ENCODE peak calls at places on chromosomes 3 and 15, in four cellular contexts. J is fibroblast of lung, C is suprapubic skin, Z is transverse colon. M is an unnamed sample.

GRCh38 chr3:157913751-157914150 is 192.5 kb downstream of the SHOX2 start:
- DNase-seq in J (peak; percentile 75), C (no peak), Z (no peak), M (no peak)

GRCh38 chr3:180679178-180680096 is at the start of gene CCDC39:
- DNase-seq in J (peak; percentile 57), C (no peak), Z (peak; percentile 72), M (peak; percentile 52)

GRCh38 chr3:20622304-20622703 is 436.3 kb upstream of the SGO1 start:
- DNase-seq in J (peak; percentile 26), C (no peak), Z (no peak), M (no peak)

GRCh38 chr15:75921732-75922703 is 18.3 kb downstream of the FBXO22 start:
- DNase-seq in J (peak; percentile 92), C (no peak), Z (peak; percentile 65), M (peak; percentile 36)

GRCh38 chr15:92627014-92627413 is 28.6 kb downstream of the FAM174B start:
- DNase-seq in J (no peak), C (no peak), Z (no peak), M (no peak)

GRCh38 chr3:146274833-146275232 is 23.9 kb upstream of the PLSCR4 start:
- DNase-seq in J (peak; percentile 94), C (no peak), Z (no peak), M (no peak)

GRCh38 chr3:149592758-149593240 is 65.0 kb downstream of the WWTR1 start:
- DNase-seq in J (no peak), C (no peak), Z (no peak), M (no peak)

GRCh38 chr15:66151809-66152208 is 101.7 kb downstream of the MEGF11 start:
- DNase-seq in J (no peak), C (no peak), Z (peak; percentile 18), M (no peak)

GRCh38 chr15:89108865-89109660 is 20.8 kb downstream of the ABHD2 start:
- DNase-seq in J (no peak), C (no peak), Z (no peak), M (no peak)

GRCh38 chr3:105606052-105606451 is 239.3 kb downstream of the ALCAM start:
- DNase-seq in J (peak; percentile 49), C (no peak), Z (no peak), M (peak; percentile 38)

GRCh38 chr15:43285609-43286037 is 18.9 kb upstream of the TGM5 start:
- DNase-seq in J (peak; percentile 71), C (no peak), Z (peak; percentile 39), M (peak; percentile 68)

GRCh38 chr15:48682949-48683651 is 37.6 kb upstream of the FBN1 start:
- DNase-seq in J (peak; percentile 91), C (no peak), Z (peak; percentile 26), M (no peak)

GRCh38 chr15:75185271-75186029 is 16.2 kb upstream of the C15orf39 start:
- DNase-seq in J (no peak), C (no peak), Z (no peak), M (no peak)

GRCh38 chr3:71441925-71442620 is 141.5 kb downstream of the FOXP1 start:
- DNase-seq in J (no peak), C (no peak), Z (no peak), M (no peak)

GRCh38 chr3:12159227-12159601 is 502 bp upstream of the TIMP4 start:
- DNase-seq in J (no peak), C (no peak), Z (no peak), M (no peak)

GRCh38 chr15:50353251-50353998 is 1.6 kb downstream of the GABPB1 start:
- DNase-seq in J (peak; percentile 95), C (no peak), Z (no peak), M (peak; percentile 73)

GRCh38 chr3:110493752-110494151 is 577.9 kb upstream of the NECTIN3 start:
- DNase-seq in J (no peak), C (no peak), Z (no peak), M (no peak)

GRCh38 chr3:110491413-110491812 is 580.2 kb upstream of the NECTIN3 start:
- DNase-seq in J (no peak), C (no peak), Z (no peak), M (no peak)

GRCh38 chr3:110485389-110485788 is 586.2 kb upstream of the NECTIN3 start:
- DNase-seq in J (no peak), C (no peak), Z (no peak), M (no peak)

DNA sequence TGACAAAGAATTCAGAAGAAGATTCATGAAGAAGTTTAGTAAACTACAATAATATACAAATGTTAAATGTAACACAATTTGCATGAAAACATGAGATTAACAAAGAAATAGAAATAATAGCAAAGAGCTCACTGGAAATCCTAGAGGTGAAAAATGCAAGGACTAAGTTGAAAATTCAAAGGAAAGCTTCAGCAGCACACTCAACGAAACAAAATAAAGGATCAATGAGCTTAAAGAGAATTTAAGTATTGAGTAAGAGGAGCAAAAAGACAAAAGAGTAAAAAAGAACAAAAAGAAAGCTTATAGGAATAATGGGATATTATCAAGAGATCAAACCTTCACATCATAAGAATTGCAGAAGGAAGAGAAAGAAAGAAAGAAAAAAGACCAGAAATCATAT is 583.8 kb upstream of the NECTIN3 start:
- DNase-seq in J (no peak), C (no peak), Z (no peak), M (no peak)
- H3K9me3 ChIP-seq in J (no peaks in the 10 kb centered on the region), C (peaks cover 9% of the 10 kb centered on the region), Z (peaks cover 14% of the 10 kb centered on the region), M (no peaks in the 10 kb centered on the region)

GRCh38 chr15:41554401-41554800 is 4.6 kb upstream of the TYRO3 start:
- DNase-seq in J (no peak), C (no peak), Z (no peak), M (no peak)
- H3K4me1 ChIP-seq in J (peaks cover 3% of the 10 kb centered on the region), C (peaks cover 16% of the 10 kb centered on the region), Z (peaks cover 10% of the 10 kb centered on the region), M (peaks cover 34% of the 10 kb centered on the region)

DNA sequence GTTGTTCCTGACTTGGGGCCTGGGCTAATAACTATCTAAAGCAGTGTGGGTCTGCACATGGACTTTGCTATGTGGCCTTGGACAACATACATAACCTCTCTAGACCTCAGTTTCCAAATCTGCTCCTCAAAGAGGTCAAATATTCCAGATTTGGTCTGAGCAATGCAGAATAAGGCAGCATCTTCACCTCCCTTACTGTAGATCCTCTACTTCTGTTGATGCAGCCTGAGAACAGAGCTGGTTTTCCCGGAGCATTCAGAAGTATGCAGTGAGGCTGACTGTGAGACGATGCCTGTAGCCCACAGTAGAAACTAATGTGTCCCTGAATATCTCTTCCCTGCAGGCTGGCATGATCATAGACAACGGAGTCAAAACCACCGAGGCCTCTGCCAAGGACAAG is 65.3 kb downstream of the MESD start:
- DNase-seq in J (no peak), C (no peak), Z (no peak), M (no peak)
- H3K4me3 ChIP-seq in J (no peak overlapping the region), C (no peak overlapping the region), Z (no peak overlapping the region), M (no peak overlapping the region)

GRCh38 chr3:60613769-60614303 is 637.4 kb downstream of the FHIT start:
- DNase-seq in J (no peak), C (no peak), Z (no peak), M (no peak)
- H3K9me3 ChIP-seq in J (no peaks in the 10 kb centered on the region), C (no peaks in the 10 kb centered on the region), Z (no peaks in the 10 kb centered on the region), M (no peaks in the 10 kb centered on the region)

DNA sequence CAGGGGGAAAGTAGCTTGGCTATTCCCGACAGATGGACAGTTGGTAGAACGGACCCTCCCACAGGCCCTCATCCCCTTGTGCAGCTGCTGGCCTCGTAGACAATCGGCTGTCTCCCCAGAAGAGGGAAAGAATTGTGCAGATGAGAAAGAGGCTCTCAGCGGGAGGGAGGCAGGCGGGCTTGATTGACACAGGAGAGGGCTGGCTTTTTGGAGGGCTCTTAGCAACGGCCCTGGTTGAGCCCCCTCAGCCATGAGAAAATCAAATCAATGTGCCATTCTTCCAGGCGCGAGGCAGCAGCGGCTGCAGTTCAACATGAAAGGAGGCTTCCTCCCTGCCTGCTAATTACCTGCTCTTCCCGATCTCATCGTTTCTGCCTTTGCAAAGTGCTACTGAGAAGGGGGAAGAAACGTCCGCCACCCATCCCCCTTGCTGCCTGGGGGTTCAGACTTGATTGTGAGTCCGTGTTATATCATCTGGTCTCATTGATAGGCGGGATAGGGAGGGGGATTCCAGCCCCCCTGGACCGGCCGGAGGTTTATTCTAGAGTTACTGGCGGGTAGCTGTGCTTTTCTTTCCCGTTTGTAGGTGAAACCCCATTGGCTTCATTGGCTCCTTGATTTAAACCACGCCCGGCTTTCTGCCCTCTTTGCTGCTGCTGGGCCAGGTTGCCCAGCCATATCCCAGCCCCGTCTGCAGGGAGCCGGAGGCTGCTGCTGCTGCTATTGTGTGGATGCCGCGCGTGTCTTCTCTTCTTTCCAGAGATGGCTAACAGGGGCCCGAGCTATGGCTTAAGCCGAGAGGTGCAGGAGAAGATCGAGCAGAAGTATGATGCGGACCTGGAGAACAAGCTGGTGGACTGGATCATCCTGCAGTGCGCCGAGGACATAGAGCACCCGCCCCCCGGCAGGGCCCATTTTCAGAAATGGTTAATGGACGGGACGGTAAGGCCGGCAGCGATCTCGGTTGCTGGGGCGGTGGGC is at the start of gene TAGLN3:
- DNase-seq in J (no peak), C (no peak), Z (peak; percentile 26), M (no peak)
- H3K4me1 ChIP-seq in J (no peaks in the 10 kb centered on the region), C (peaks cover 11% of the 10 kb centered on the region), Z (peaks cover 12% of the 10 kb centered on the region), M (peaks cover 5% of the 10 kb centered on the region)

GRCh38 chr15:97836003-97836402 is 124.5 kb upstream of the ARRDC4 start:
- DNase-seq in J (no peak), C (no peak), Z (no peak), M (no peak)
- H3K4me3 ChIP-seq in J (no peak overlapping the region), C (no peak overlapping the region), Z (no peak overlapping the region), M (no peak overlapping the region)

DNA sequence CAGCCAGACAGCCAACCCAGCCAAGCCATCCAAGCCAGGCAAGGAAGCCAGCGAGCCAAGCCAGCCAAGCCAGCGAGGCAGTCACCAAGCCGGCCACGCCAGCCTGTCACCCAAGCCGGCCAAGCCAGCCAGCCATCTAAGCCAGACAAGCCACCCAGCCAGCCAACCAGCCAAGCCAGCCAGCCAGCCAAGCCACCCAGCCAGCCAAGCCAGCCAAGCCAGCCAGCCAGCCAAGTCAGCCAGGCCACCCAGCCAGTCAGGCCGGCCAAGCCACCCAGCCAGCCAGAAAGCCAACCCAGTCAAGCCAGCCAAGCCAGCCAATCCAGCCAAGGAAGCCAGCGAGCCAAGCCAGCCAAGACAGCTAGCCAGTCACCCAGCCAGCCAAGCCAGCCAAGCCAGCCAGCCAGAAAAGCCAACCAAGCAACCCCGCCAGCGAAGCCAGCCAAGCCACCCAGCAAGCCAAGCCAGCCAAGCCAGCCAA is 201.2 kb downstream of the GOLGA6L6 start:
- DNase-seq in J (no peak), C (peak; percentile 98), Z (no peak), M (peak; percentile 77)
- H3K9me3 ChIP-seq in J (peaks cover 26% of the 10 kb centered on the region), C (peaks cover 22% of the 10 kb centered on the region), Z (peaks cover 10% of the 10 kb centered on the region), M (peaks cover 13% of the 10 kb centered on the region)

M was measured in SJSA1.